ENCODE peak calls at places on chromosomes 11 and 22, in seven cellular contexts. One of them, this sample, is unnamed. For H3K36me3 and H3K4me1, the result is how much of the 10 kb centered on the place peaks cover.

GRCh38 chr22:30249049-30250038 is 2.8 kb upstream of the LIF start:
- DNase-seq in OCI-LY7: no peak
- DNase-seq in psoas muscle: peak
- DNase-seq in fibroblast of lung: peak
- DNase-seq in mucosa of descending colon: peak
- DNase-seq in left ventricle myocardium inferior: peak
- DNase-seq in testis: peak
- DNase-seq in this sample: no peak

GRCh38 chr22:36077261-36077660 is 48.6 kb upstream of the RBFOX2 start:
- DNase-seq in OCI-LY7: no peak
- DNase-seq in psoas muscle: no peak
- DNase-seq in testis: no peak
- DNase-seq in left ventricle myocardium inferior: no peak
- DNase-seq in mucosa of descending colon: no peak
- DNase-seq in fibroblast of lung: no peak
- DNase-seq in this sample: no peak

GRCh38 chr11:10108901-10109665 is 184.9 kb downstream of the SBF2 start:
- DNase-seq in testis: peak
- DNase-seq in OCI-LY7: no peak
- DNase-seq in psoas muscle: no peak
- DNase-seq in mucosa of descending colon: no peak
- DNase-seq in left ventricle myocardium inferior: no peak
- DNase-seq in fibroblast of lung: peak
- DNase-seq in this sample: no peak

GRCh38 chr11:113176971-113177370 is 137.4 kb upstream of the TTC12 start:
- DNase-seq in left ventricle myocardium inferior: no peak
- DNase-seq in OCI-LY7: no peak
- DNase-seq in psoas muscle: no peak
- DNase-seq in fibroblast of lung: peak
- DNase-seq in testis: no peak
- DNase-seq in mucosa of descending colon: no peak
- DNase-seq in this sample: no peak

GRCh38 chr11:5505363-5506048 is 4.3 kb downstream of the UBQLN3 start:
- DNase-seq in testis: no peak
- DNase-seq in mucosa of descending colon: no peak
- DNase-seq in OCI-LY7: no peak
- DNase-seq in fibroblast of lung: no peak
- DNase-seq in psoas muscle: no peak
- DNase-seq in left ventricle myocardium inferior: no peak
- DNase-seq in this sample: no peak

GRCh38 chr11:18987454-18988231 is 48.4 kb upstream of the MRGPRX1 start:
- DNase-seq in OCI-LY7: no peak
- DNase-seq in fibroblast of lung: no peak
- DNase-seq in psoas muscle: no peak
- DNase-seq in testis: no peak
- DNase-seq in mucosa of descending colon: no peak
- DNase-seq in left ventricle myocardium inferior: no peak
- DNase-seq in this sample: no peak

GRCh38 chr11:122863704-122864326 is 18.7 kb upstream of the JHY start:
- DNase-seq in fibroblast of lung: peak
- DNase-seq in testis: peak
- DNase-seq in psoas muscle: no peak
- DNase-seq in OCI-LY7: peak
- DNase-seq in left ventricle myocardium inferior: peak
- DNase-seq in mucosa of descending colon: no peak
- DNase-seq in this sample: peak

GRCh38 chr11:123799438-123799837 is 6.7 kb downstream of the OR6M1 start:
- DNase-seq in psoas muscle: no peak
- DNase-seq in fibroblast of lung: no peak
- DNase-seq in left ventricle myocardium inferior: no peak
- DNase-seq in mucosa of descending colon: no peak
- DNase-seq in OCI-LY7: no peak
- DNase-seq in testis: no peak
- DNase-seq in this sample: no peak

GRCh38 chr11:9053631-9054030 is 37.8 kb downstream of the SCUBE2 start:
- DNase-seq in OCI-LY7: no peak
- DNase-seq in fibroblast of lung: peak
- DNase-seq in psoas muscle: no peak
- DNase-seq in left ventricle myocardium inferior: no peak
- DNase-seq in testis: no peak
- DNase-seq in mucosa of descending colon: no peak
- DNase-seq in this sample: no peak

GRCh38 chr11:77418155-77418980 is 55.5 kb downstream of the PAK1 start:
- DNase-seq in psoas muscle: no peak
- DNase-seq in OCI-LY7: no peak
- DNase-seq in testis: no peak
- DNase-seq in left ventricle myocardium inferior: no peak
- DNase-seq in fibroblast of lung: no peak
- DNase-seq in mucosa of descending colon: no peak
- DNase-seq in this sample: no peak

GRCh38 chr11:95035316-95035715 is 10.3 kb downstream of the KDM4E start:
- DNase-seq in OCI-LY7: no peak
- DNase-seq in testis: no peak
- DNase-seq in psoas muscle: no peak
- DNase-seq in fibroblast of lung: no peak
- DNase-seq in left ventricle myocardium inferior: no peak
- DNase-seq in mucosa of descending colon: no peak
- DNase-seq in this sample: no peak

GRCh38 chr11:665707-666281 is 28.7 kb downstream of the DRD4 start:
- DNase-seq in testis: peak
- DNase-seq in psoas muscle: no peak
- DNase-seq in mucosa of descending colon: peak
- DNase-seq in OCI-LY7: no peak
- DNase-seq in fibroblast of lung: peak
- DNase-seq in left ventricle myocardium inferior: no peak
- DNase-seq in this sample: no peak
- H3K4me3 ChIP-seq in testis: no peak
- H3K4me3 ChIP-seq in psoas muscle: peak
- H3K4me3 ChIP-seq in mucosa of descending colon: no peak
- H3K4me3 ChIP-seq in OCI-LY7: no peak
- H3K4me3 ChIP-seq in fibroblast of lung: no peak
- H3K4me3 ChIP-seq in left ventricle myocardium inferior: no peak
- H3K4me3 ChIP-seq in this sample: no peak

GRCh38 chr22:20566420-20567260 is 59.2 kb downstream of the MED15 start:
- DNase-seq in fibroblast of lung: peak
- DNase-seq in OCI-LY7: no peak
- DNase-seq in psoas muscle: peak
- DNase-seq in testis: no peak
- DNase-seq in mucosa of descending colon: peak
- DNase-seq in left ventricle myocardium inferior: peak
- DNase-seq in this sample: no peak
- H3K36me3 ChIP-seq in fibroblast of lung: under half
- H3K36me3 ChIP-seq in OCI-LY7: half or more
- H3K36me3 ChIP-seq in psoas muscle: half or more
- H3K36me3 ChIP-seq in testis: under half
- H3K36me3 ChIP-seq in mucosa of descending colon: under half
- H3K36me3 ChIP-seq in left ventricle myocardium inferior: half or more
- H3K36me3 ChIP-seq in this sample: under half

GRCh38 chr11:116776522-116776984 is 3.8 kb upstream of the BUD13 start:
- DNase-seq in left ventricle myocardium inferior: no peak
- DNase-seq in OCI-LY7: peak
- DNase-seq in testis: no peak
- DNase-seq in fibroblast of lung: no peak
- DNase-seq in psoas muscle: no peak
- DNase-seq in mucosa of descending colon: no peak
- DNase-seq in this sample: no peak
- H3K4me1 ChIP-seq in left ventricle myocardium inferior: under half
- H3K4me1 ChIP-seq in OCI-LY7: under half
- H3K4me1 ChIP-seq in testis: under half
- H3K4me1 ChIP-seq in fibroblast of lung: under half
- H3K4me1 ChIP-seq in psoas muscle: under half
- H3K4me1 ChIP-seq in mucosa of descending colon: under half
- H3K4me1 ChIP-seq in this sample: under half

GRCh38 chr11:104764718-104765045 is 133.6 kb downstream of the CASP12 start:
- DNase-seq in OCI-LY7: no peak
- DNase-seq in psoas muscle: no peak
- DNase-seq in fibroblast of lung: peak
- DNase-seq in left ventricle myocardium inferior: no peak
- DNase-seq in testis: no peak
- DNase-seq in mucosa of descending colon: no peak
- DNase-seq in this sample: no peak
- H3K4me3 ChIP-seq in OCI-LY7: no peak
- H3K4me3 ChIP-seq in psoas muscle: no peak
- H3K4me3 ChIP-seq in fibroblast of lung: no peak
- H3K4me3 ChIP-seq in left ventricle myocardium inferior: no peak
- H3K4me3 ChIP-seq in testis: no peak
- H3K4me3 ChIP-seq in mucosa of descending colon: no peak
- H3K4me3 ChIP-seq in this sample: no peak

DNA sequence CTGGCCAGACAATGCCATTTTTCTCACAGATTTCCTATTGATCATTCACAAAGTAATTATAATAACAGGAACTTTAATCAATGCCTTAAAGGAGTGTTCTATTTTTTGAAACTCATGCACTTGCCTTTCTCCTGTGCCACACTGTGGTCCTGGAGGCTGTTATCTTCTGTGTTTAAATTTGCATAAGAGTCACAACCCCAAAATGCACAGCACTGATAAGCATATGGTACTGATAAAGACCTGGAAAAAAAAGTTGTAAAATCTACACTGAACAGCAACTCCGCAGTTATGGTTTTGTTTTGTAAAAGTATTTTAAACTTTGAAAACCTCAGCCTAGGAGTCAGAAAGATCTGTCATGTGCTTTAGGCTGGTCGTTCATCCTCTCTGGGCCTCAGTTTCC is 9.1 kb upstream of the CCDC34 start:
- DNase-seq in OCI-LY7: no peak
- DNase-seq in left ventricle myocardium inferior: no peak
- DNase-seq in fibroblast of lung: no peak
- DNase-seq in testis: no peak
- DNase-seq in mucosa of descending colon: no peak
- DNase-seq in psoas muscle: no peak
- DNase-seq in this sample: no peak
- H3K36me3 ChIP-seq in OCI-LY7: under half
- H3K36me3 ChIP-seq in left ventricle myocardium inferior: half or more
- H3K36me3 ChIP-seq in fibroblast of lung: under half
- H3K36me3 ChIP-seq in testis: under half
- H3K36me3 ChIP-seq in mucosa of descending colon: under half
- H3K36me3 ChIP-seq in psoas muscle: half or more
- H3K36me3 ChIP-seq in this sample: under half

DNA sequence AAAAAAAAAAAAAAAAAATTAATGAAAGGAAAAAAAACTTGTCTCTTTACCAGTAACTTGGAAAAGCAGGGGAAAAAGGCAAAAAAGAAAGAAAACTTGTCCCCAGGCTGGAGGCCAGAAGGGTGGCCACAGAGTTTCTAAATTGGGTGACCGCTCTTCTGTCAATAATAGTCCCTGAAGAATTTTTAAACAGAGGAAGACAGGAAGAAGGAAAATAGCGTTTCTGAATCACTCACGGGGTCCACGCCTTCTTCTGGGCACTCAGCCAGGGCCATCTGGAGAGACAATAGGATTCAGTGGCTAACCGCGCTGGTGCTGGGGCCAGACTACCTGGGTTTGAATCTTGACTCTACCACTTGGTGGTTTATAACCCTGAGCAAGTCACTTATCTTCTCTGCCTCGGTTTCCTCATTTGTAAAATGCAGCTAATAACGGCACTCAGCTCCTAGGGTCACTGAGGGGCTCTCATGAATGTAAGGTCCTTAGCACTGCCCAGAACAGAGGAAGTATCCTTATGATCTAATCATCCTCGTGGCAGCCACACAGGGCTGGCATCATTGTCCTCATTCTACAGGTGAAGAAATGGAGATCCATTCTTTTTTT is 7.0 kb downstream of the C11orf86 start:
- DNase-seq in testis: peak
- DNase-seq in OCI-LY7: no peak
- DNase-seq in mucosa of descending colon: peak
- DNase-seq in fibroblast of lung: peak
- DNase-seq in left ventricle myocardium inferior: peak
- DNase-seq in psoas muscle: peak
- DNase-seq in this sample: no peak
- H3K4me1 ChIP-seq in testis: under half
- H3K4me1 ChIP-seq in OCI-LY7: under half
- H3K4me1 ChIP-seq in mucosa of descending colon: under half
- H3K4me1 ChIP-seq in fibroblast of lung: under half
- H3K4me1 ChIP-seq in left ventricle myocardium inferior: under half
- H3K4me1 ChIP-seq in psoas muscle: under half
- H3K4me1 ChIP-seq in this sample: under half

DNA sequence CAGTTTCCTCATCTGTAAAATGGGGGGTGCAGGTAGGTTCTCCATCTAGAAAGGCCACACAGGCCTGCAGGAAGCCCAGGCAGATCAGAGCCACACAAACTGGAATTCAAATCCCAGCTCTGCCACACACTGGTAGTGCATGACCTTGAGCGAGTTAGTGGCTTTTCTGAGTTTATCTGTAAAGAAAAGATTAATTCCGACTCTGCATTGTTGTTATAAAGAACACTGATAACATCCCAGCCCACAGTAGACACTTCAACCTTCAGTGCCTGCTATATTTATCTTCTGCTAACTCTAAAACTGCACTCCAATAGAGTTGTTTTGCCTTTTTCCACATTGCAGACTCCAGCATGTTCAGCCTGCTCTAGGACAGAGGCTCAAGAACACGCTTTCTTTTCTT is 134.0 kb downstream of the PLEKHA7 start:
- DNase-seq in fibroblast of lung: no peak
- DNase-seq in mucosa of descending colon: no peak
- DNase-seq in OCI-LY7: no peak
- DNase-seq in psoas muscle: no peak
- DNase-seq in left ventricle myocardium inferior: no peak
- DNase-seq in testis: peak
- DNase-seq in this sample: no peak
- H3K4me3 ChIP-seq in fibroblast of lung: no peak
- H3K4me3 ChIP-seq in mucosa of descending colon: no peak
- H3K4me3 ChIP-seq in OCI-LY7: no peak
- H3K4me3 ChIP-seq in psoas muscle: no peak
- H3K4me3 ChIP-seq in left ventricle myocardium inferior: peak
- H3K4me3 ChIP-seq in testis: no peak
- H3K4me3 ChIP-seq in this sample: no peak